ENCODE peak calls at places on chromosome 12, in nine cellular contexts. One of them, this sample, is unnamed.

GRCh38 chr12:67263416-67263960 is 5.7 kb upstream of the CAND1 start:
- ATAC-seq in PC-3: no peak
- ATAC-seq in activated CD4-positive, alpha-beta T cell treated with anti-CD3 and anti-CD28 coated beads for 36 hours: no peak
- ATAC-seq in memory B cell: no peak
- ATAC-seq in heart left ventricle: no peak
- ATAC-seq in CD4-positive, alpha-beta T cell: no peak
- ATAC-seq in A549: no peak
- ATAC-seq in stimulated activated memory B cell treated with anti-CD40 and anti-IgM and Interleukin-4, amounts not matched to agents 10 μg/mL and 1 μg/mL and 100 μg/mL, for 72 hours: no peak
- ATAC-seq in gastroesophageal sphincter: no peak
- ATAC-seq in this sample: no peak

GRCh38 chr12:6946033-6946919 is 2.5 kb downstream of the C12orf57 start:
- ATAC-seq in PC-3: peak; percentile 73
- ATAC-seq in activated CD4-positive, alpha-beta T cell treated with anti-CD3 and anti-CD28 coated beads for 36 hours: peak; percentile 28
- ATAC-seq in CD4-positive, alpha-beta T cell: peak; percentile 12
- ATAC-seq in heart left ventricle: no peak
- ATAC-seq in memory B cell: peak; percentile 33
- ATAC-seq in stimulated activated memory B cell treated with anti-CD40 and anti-IgM and Interleukin-4, amounts not matched to agents 10 μg/mL and 1 μg/mL and 100 μg/mL, for 72 hours: peak; percentile 31
- ATAC-seq in A549: peak; percentile 78
- ATAC-seq in gastroesophageal sphincter: no peak
- ATAC-seq in this sample: peak; percentile 55

GRCh38 chr12:47547077-47547476 is 158.8 kb downstream of the RPAP3 start:
- ATAC-seq in CD4-positive, alpha-beta T cell: no peak
- ATAC-seq in heart left ventricle: no peak
- ATAC-seq in memory B cell: no peak
- ATAC-seq in activated CD4-positive, alpha-beta T cell treated with anti-CD3 and anti-CD28 coated beads for 36 hours: no peak
- ATAC-seq in A549: peak; percentile 68
- ATAC-seq in stimulated activated memory B cell treated with anti-CD40 and anti-IgM and Interleukin-4, amounts not matched to agents 10 μg/mL and 1 μg/mL and 100 μg/mL, for 72 hours: no peak
- ATAC-seq in PC-3: peak; percentile 73
- ATAC-seq in gastroesophageal sphincter: no peak
- ATAC-seq in this sample: no peak

GRCh38 chr12:27771470-27772327 is 8.3 kb upstream of the KLHL42 start:
- ATAC-seq in CD4-positive, alpha-beta T cell: no peak
- ATAC-seq in heart left ventricle: no peak
- ATAC-seq in A549: no peak
- ATAC-seq in gastroesophageal sphincter: no peak
- ATAC-seq in stimulated activated memory B cell treated with anti-CD40 and anti-IgM and Interleukin-4, amounts not matched to agents 10 μg/mL and 1 μg/mL and 100 μg/mL, for 72 hours: no peak
- ATAC-seq in memory B cell: no peak
- ATAC-seq in activated CD4-positive, alpha-beta T cell treated with anti-CD3 and anti-CD28 coated beads for 36 hours: no peak
- ATAC-seq in PC-3: peak; percentile 43
- ATAC-seq in this sample: peak; percentile 35

GRCh38 chr12:53268637-53269562 is 801 bp downstream of the ESPL1 start:
- ATAC-seq in activated CD4-positive, alpha-beta T cell treated with anti-CD3 and anti-CD28 coated beads for 36 hours: no peak
- ATAC-seq in gastroesophageal sphincter: no peak
- ATAC-seq in memory B cell: no peak
- ATAC-seq in CD4-positive, alpha-beta T cell: no peak
- ATAC-seq in heart left ventricle: no peak
- ATAC-seq in A549: peak; percentile 39
- ATAC-seq in PC-3: peak; percentile 42
- ATAC-seq in stimulated activated memory B cell treated with anti-CD40 and anti-IgM and Interleukin-4, amounts not matched to agents 10 μg/mL and 1 μg/mL and 100 μg/mL, for 72 hours: no peak
- ATAC-seq in this sample: peak; percentile 10

GRCh38 chr12:108722992-108723766 is 8.1 kb downstream of the CORO1C start:
- ATAC-seq in gastroesophageal sphincter: peak; percentile 81
- ATAC-seq in heart left ventricle: peak; percentile 52
- ATAC-seq in CD4-positive, alpha-beta T cell: no peak
- ATAC-seq in stimulated activated memory B cell treated with anti-CD40 and anti-IgM and Interleukin-4, amounts not matched to agents 10 μg/mL and 1 μg/mL and 100 μg/mL, for 72 hours: no peak
- ATAC-seq in activated CD4-positive, alpha-beta T cell treated with anti-CD3 and anti-CD28 coated beads for 36 hours: peak; percentile 54
- ATAC-seq in PC-3: peak; percentile 59
- ATAC-seq in memory B cell: no peak
- ATAC-seq in A549: peak; percentile 66
- ATAC-seq in this sample: peak; percentile 74

GRCh38 chr12:57759360-57759980 is 4.6 kb downstream of the MARCHF9 start:
- ATAC-seq in A549: peak; percentile 64
- ATAC-seq in CD4-positive, alpha-beta T cell: no peak
- ATAC-seq in memory B cell: peak; percentile 17
- ATAC-seq in gastroesophageal sphincter: no peak
- ATAC-seq in heart left ventricle: no peak
- ATAC-seq in PC-3: peak; percentile 42
- ATAC-seq in activated CD4-positive, alpha-beta T cell treated with anti-CD3 and anti-CD28 coated beads for 36 hours: peak; percentile 26
- ATAC-seq in stimulated activated memory B cell treated with anti-CD40 and anti-IgM and Interleukin-4, amounts not matched to agents 10 μg/mL and 1 μg/mL and 100 μg/mL, for 72 hours: no peak
- ATAC-seq in this sample: peak; percentile 15

GRCh38 chr12:54054442-54055332 is 1.1 kb downstream of the HOXC4 start:
- ATAC-seq in PC-3: no peak
- ATAC-seq in heart left ventricle: no peak
- ATAC-seq in stimulated activated memory B cell treated with anti-CD40 and anti-IgM and Interleukin-4, amounts not matched to agents 10 μg/mL and 1 μg/mL and 100 μg/mL, for 72 hours: no peak
- ATAC-seq in CD4-positive, alpha-beta T cell: no peak
- ATAC-seq in gastroesophageal sphincter: peak; percentile 3
- ATAC-seq in memory B cell: no peak
- ATAC-seq in activated CD4-positive, alpha-beta T cell treated with anti-CD3 and anti-CD28 coated beads for 36 hours: no peak
- ATAC-seq in A549: no peak
- ATAC-seq in this sample: no peak

This sample was measured in activated T-helper 17 cell treated with anti-CD3 and anti-CD28 coated beads, Interleukin-2, amount 50 U/mL, for 72 hours.